ENCODE peak calls at places on chromosomes 7 and 10, in eight cellular contexts. L is putamen; G is HT-29; N is AG09309; X is IMR-90; C is T-helper 2 cell; H is iris pigment epithelial cell; I is activated CD4-positive, alpha-beta T cell treated with anti-CD3 and anti-CD28 coated beads for 48 hours. P is an unnamed sample.

GRCh38 chr7:41503438-41503837 is 199.5 kb downstream of the INHBA start:
- DNase-seq in L (no peak), G (no peak), N (no peak), X (peak; percentile 69), C (no peak), H (peak; percentile 67), I (no peak), P (no peak)

GRCh38 chr10:117503886-117504205 is 38.7 kb upstream of the EMX2 start:
- DNase-seq in L (no peak), G (no peak), N (no peak), X (no peak), C (no peak), H (no peak), I (no peak), P (no peak)

GRCh38 chr10:112914288-112914952 is 35.6 kb upstream of the TCF7L2 start:
- DNase-seq in L (no peak), G (no peak), N (no peak), X (no peak), C (no peak), H (no peak), I (no peak), P (no peak)

GRCh38 chr7:38748056-38748610 is 117.0 kb upstream of the AMPH start:
- DNase-seq in L (peak; percentile 17), G (peak; percentile 26), N (no peak), X (peak; percentile 36), C (no peak), H (peak; percentile 39), I (no peak), P (no peak)

GRCh38 chr7:128148676-128149075 is 92.4 kb upstream of the LEP start:
- DNase-seq in L (no peak), G (peak; percentile 31), N (no peak), X (no peak), C (no peak), H (no peak), I (no peak), P (no peak)

GRCh38 chr7:42057331-42057730 is 179.7 kb downstream of the GLI3 start:
- DNase-seq in L (no peak), G (no peak), N (no peak), X (no peak), C (no peak), H (no peak), I (no peak), P (no peak)

GRCh38 chr10:112915590-112916572 is 34.2 kb upstream of the TCF7L2 start:
- DNase-seq in L (no peak), G (peak; percentile 84), N (no peak), X (peak; percentile 51), C (no peak), H (peak; percentile 61), I (no peak), P (no peak)

GRCh38 chr7:70208236-70209063 is 610.2 kb downstream of the AUTS2 start:
- DNase-seq in L (no peak), G (peak; percentile 52), N (no peak), X (no peak), C (no peak), H (peak; percentile 7), I (no peak), P (no peak)

GRCh38 chr7:113015038-113015645 is 71.5 kb downstream of the GPR85 start:
- DNase-seq in L (peak; percentile 8), G (peak; percentile 54), N (no peak), X (peak; percentile 60), C (no peak), H (peak; percentile 45), I (no peak), P (no peak)

GRCh38 chr7:157693071-157693520 is 356.3 kb downstream of the DNAJB6 start:
- DNase-seq in L (no peak), G (no peak), N (no peak), X (no peak), C (no peak), H (no peak), I (no peak), P (no peak)

GRCh38 chr7:26155531-26156375 is 3.8 kb downstream of the NFE2L3 start:
- DNase-seq in L (no peak), G (peak; percentile 71), N (peak; percentile 4), X (peak; percentile 67), C (no peak), H (peak; percentile 80), I (no peak), P (no peak)

GRCh38 chr7:158811461-158811860 is 17.8 kb downstream of the ESYT2 start:
- DNase-seq in L (no peak), G (peak; percentile 54), N (peak; percentile 37), X (peak; percentile 63), C (no peak), H (peak; percentile 96), I (peak; percentile 82), P (no peak)

GRCh38 chr7:7219216-7219615 is 36.9 kb downstream of the C1GALT1 start:
- DNase-seq in L (no peak), G (no peak), N (no peak), X (no peak), C (no peak), H (peak; percentile 69), I (no peak), P (no peak)

GRCh38 chr7:117780832-117781231 is 92.4 kb downstream of the CTTNBP2 start:
- DNase-seq in L (peak; percentile 25), G (no peak), N (no peak), X (peak; percentile 54), C (no peak), H (peak; percentile 32), I (no peak), P (no peak)

GRCh38 chr10:21399392-21400015 is 126.0 kb downstream of the SKIDA1 start:
- DNase-seq in L (no peak), G (no peak), N (peak; percentile 73), X (peak; percentile 98), C (no peak), H (peak; percentile 95), I (no peak), P (no peak)

GRCh38 chr10:96413151-96413787 is 54.5 kb upstream of the OPALIN start:
- DNase-seq in L (no peak), G (no peak), N (no peak), X (no peak), C (no peak), H (no peak), I (peak; percentile 15), P (no peak)

GRCh38 chr7:148712610-148713330 is 14.1 kb downstream of the CUL1 start:
- DNase-seq in L (no peak), G (no peak), N (no peak), X (no peak), C (no peak), H (no peak), I (no peak), P (no peak)

GRCh38 chr7:101882595-101883564 is 65.5 kb downstream of the CUX1 start:
- DNase-seq in L (peak; percentile 58), G (peak; percentile 95), N (peak; percentile 99), X (peak; percentile 100), C (no peak), H (peak; percentile 100), I (no peak), P (no peak)

GRCh38 chr7:148527717-148528168 is 62.8 kb upstream of the C7orf33 start:
- DNase-seq in L (peak; percentile 23), G (peak; percentile 96), N (peak; percentile 63), X (peak; percentile 71), C (peak; percentile 57), H (peak; percentile 84), I (peak; percentile 95), P (peak; percentile 59)